ENCODE peak calls at places on chromosomes 16 and 17, in ten cellular contexts. T is activated T-helper 1 cell treated with Interleukin-2 at 50 U/mL for 16 hours; A is PC-3; X is C1 segment of cervical spinal cord; F is AG10803; R is nephron progenitor cell; J is frontal cortex; E is IMR-90; K is smooth muscle cell of the brain vasculature; V is effector CD4-positive, alpha-beta T cell. Y is an unnamed sample.

GRCh38 chr16:73176577-73177013 is 128.7 kb upstream of the ZFHX3 start:
- DNase-seq in X (no peak), A (peak), T (no peak), J (no peak), F (peak), R (no peak), K (no peak), E (peak), V (no peak), Y (no peak)

GRCh38 chr17:20966869-20967268 is 75.9 kb downstream of the USP22 start:
- DNase-seq in E (no peak), X (no peak), J (no peak), F (no peak), R (no peak), V (no peak), K (no peak), A (no peak), T (no peak), Y (no peak)

GRCh38 chr17:45146616-45147101 is 1.6 kb upstream of the HEXIM1 start:
- DNase-seq in K (no peak), A (no peak), T (no peak), E (peak), J (no peak), V (no peak), F (peak), R (no peak), X (no peak), Y (no peak)

GRCh38 chr16:51310159-51310558 is 159.1 kb upstream of the SALL1 start:
- DNase-seq in F (no peak), K (no peak), V (no peak), A (no peak), X (no peak), R (no peak), J (no peak), E (no peak), T (no peak), Y (no peak)

GRCh38 chr16:30369091-30369937 is 980 bp downstream of the TBC1D10B start:
- DNase-seq in K (no peak), A (peak), E (no peak), R (peak), X (no peak), V (no peak), T (no peak), F (no peak), J (no peak), Y (no peak)

GRCh38 chr16:50152386-50152806 is 710 bp upstream of the TENT4B start:
- DNase-seq in F (peak), X (no peak), E (no peak), K (no peak), R (no peak), V (peak), J (no peak), A (peak), T (peak), Y (peak)

GRCh38 chr16:929674-930073 is 41.1 kb downstream of the LMF1 start:
- DNase-seq in X (no peak), T (no peak), J (no peak), K (no peak), F (no peak), E (no peak), R (no peak), V (no peak), A (no peak), Y (no peak)

GRCh38 chr17:12388206-12388605 is 277.5 kb upstream of the MYOCD start:
- DNase-seq in F (peak), E (peak), V (no peak), A (no peak), K (no peak), R (no peak), T (no peak), X (no peak), J (no peak), Y (no peak)

GRCh38 chr16:69481901-69482341 is 57.5 kb downstream of the CYB5B start:
- DNase-seq in K (peak), A (no peak), F (peak), E (peak), J (peak), V (no peak), X (peak), R (no peak), T (no peak), Y (no peak)

GRCh38 chr17:29176500-29177351 is 3.5 kb downstream of the MYO18A start:
- DNase-seq in X (peak), J (no peak), F (no peak), V (peak), E (peak), R (peak), T (peak), A (peak), K (no peak), Y (peak)

Y was measured in naive thymus-derived CD4-positive, alpha-beta T cell.